ENCODE peak calls at places on chromosomes 7 and 10, in nine cellular contexts. R is mammary epithelial cell; E is neural progenitor cell; N is mesenteric fat pad; K is stromal cell of bone marrow; M is WTC11; I is activated effector memory CD4-positive, alpha-beta T cell treated with Interleukin-2 at 50 U/mL for 16 hours; Y is retina; O is HAP-1. V is an unnamed sample.

GRCh38 chr7:95723583-95724180 is 48.7 kb upstream of the DYNC1I1 start:
- DNase-seq in E (peak; percentile 77), Y (peak; percentile 11), K (peak; percentile 30), R (peak; percentile 22), N (no peak), I (no peak), M (peak; percentile 60), O (peak; percentile 67), V (peak; percentile 58)

GRCh38 chr7:6167004-6167551 is 105.3 kb downstream of the CYTH3 start:
- DNase-seq in K (no peak), M (no peak), O (no peak), N (no peak), E (no peak), I (no peak), R (no peak), Y (peak; percentile 46), V (no peak)

GRCh38 chr10:110993024-110993693 is 73.8 kb downstream of the SHOC2 start:
- DNase-seq in K (peak; percentile 82), Y (no peak), E (no peak), O (no peak), R (peak; percentile 90), M (no peak), I (no peak), N (no peak), V (no peak)

GRCh38 chr10:22823109-22823508 is 104.7 kb upstream of the ARMC3 start:
- DNase-seq in E (no peak), K (peak; percentile 75), I (no peak), Y (no peak), N (no peak), M (no peak), O (peak; percentile 93), R (peak; percentile 91), V (no peak)

GRCh38 chr7:2379161-2379560 is 24.2 kb upstream of the CHST12 start:
- DNase-seq in E (no peak), I (no peak), M (no peak), R (no peak), K (no peak), N (no peak), Y (no peak), O (no peak), V (no peak)

GRCh38 chr7:101702362-101702850 is 73.3 kb upstream of the MYL10 start:
- DNase-seq in Y (no peak), K (no peak), O (no peak), E (no peak), I (no peak), N (no peak), R (peak; percentile 23), M (no peak), V (peak; percentile 73)

GRCh38 chr7:13851756-13852155 is 137.7 kb downstream of the ETV1 start:
- DNase-seq in O (no peak), I (no peak), R (no peak), K (no peak), Y (peak; percentile 61), E (peak; percentile 40), M (no peak), N (no peak), V (peak; percentile 38)

GRCh38 chr10:4941540-4942330 is 21.5 kb upstream of the AKR1C1 start:
- DNase-seq in K (no peak), M (no peak), Y (no peak), N (no peak), R (peak; percentile 48), E (no peak), I (no peak), O (no peak), V (no peak)

GRCh38 chr10:89518876-89519842 is 16.2 kb downstream of the SLC16A12 start:
- DNase-seq in N (no peak), Y (no peak), I (no peak), O (no peak), K (peak; percentile 72), R (no peak), E (no peak), M (no peak), V (no peak)

GRCh38 chr7:155560982-155561686 is 14.8 kb upstream of the CNPY1 start:
- DNase-seq in M (no peak), N (no peak), K (no peak), Y (no peak), O (no peak), R (peak; percentile 63), I (no peak), E (no peak), V (no peak)

GRCh38 chr10:84552478-84552877 is 224.1 kb downstream of the CCSER2 start:
- DNase-seq in R (no peak), I (no peak), M (peak; percentile 32), O (no peak), Y (no peak), K (no peak), E (peak; percentile 42), N (no peak), V (peak; percentile 57)

GRCh38 chr10:57849726-57850357 is 417.9 kb downstream of the IPMK start:
- DNase-seq in Y (no peak), O (peak; percentile 66), R (peak; percentile 13), E (no peak), M (no peak), I (no peak), K (peak; percentile 3), N (no peak), V (no peak)

GRCh38 chr7:118352854-118353453 is 128.4 kb downstream of the ANKRD7 start:
- DNase-seq in N (no peak), I (no peak), M (no peak), Y (no peak), O (peak; percentile 17), E (peak; percentile 24), K (no peak), R (peak; percentile 10), V (no peak)

V was measured in H7.